ENCODE peak calls at places on chromosomes 1 and 21, in six cellular contexts. One of them, this sample, is unnamed.

GRCh38 chr1:226557424-226557823 is 8.9 kb downstream of the STUM start:
- DNase-seq in stomach: no peak
- DNase-seq in H1: no peak
- DNase-seq in SK-N-SH: no peak
- DNase-seq in K562: no peak
- DNase-seq in transverse colon: no peak
- DNase-seq in this sample: no peak

GRCh38 chr1:118116909-118117308 is 68.1 kb downstream of the SPAG17 start:
- DNase-seq in stomach: no peak
- DNase-seq in K562: no peak
- DNase-seq in H1: no peak
- DNase-seq in SK-N-SH: no peak
- DNase-seq in transverse colon: no peak
- DNase-seq in this sample: no peak

GRCh38 chr1:60874703-60875102 is 207.7 kb upstream of the NFIA start:
- DNase-seq in K562: peak
- DNase-seq in H1: no peak
- DNase-seq in transverse colon: no peak
- DNase-seq in stomach: no peak
- DNase-seq in SK-N-SH: no peak
- DNase-seq in this sample: no peak

GRCh38 chr1:158506369-158506987 is 34.5 kb downstream of the OR10R2 start:
- DNase-seq in transverse colon: peak
- DNase-seq in K562: peak
- DNase-seq in H1: peak
- DNase-seq in stomach: no peak
- DNase-seq in SK-N-SH: peak
- DNase-seq in this sample: no peak

GRCh38 chr1:173660306-173660705 is 9.3 kb downstream of the ANKRD45 start:
- DNase-seq in H1: no peak
- DNase-seq in transverse colon: no peak
- DNase-seq in SK-N-SH: no peak
- DNase-seq in K562: no peak
- DNase-seq in stomach: no peak
- DNase-seq in this sample: no peak

GRCh38 chr21:45309069-45309521 is 21.4 kb upstream of the POFUT2 start:
- DNase-seq in H1: peak
- DNase-seq in K562: peak
- DNase-seq in transverse colon: peak
- DNase-seq in stomach: peak
- DNase-seq in SK-N-SH: peak
- DNase-seq in this sample: no peak

GRCh38 chr1:77354996-77355395 is 73.2 kb downstream of the AK5 start:
- DNase-seq in SK-N-SH: no peak
- DNase-seq in transverse colon: no peak
- DNase-seq in stomach: no peak
- DNase-seq in H1: no peak
- DNase-seq in K562: no peak
- DNase-seq in this sample: no peak

GRCh38 chr1:67688526-67689219 is 3.7 kb downstream of the GADD45A start:
- DNase-seq in transverse colon: no peak
- DNase-seq in stomach: no peak
- DNase-seq in SK-N-SH: no peak
- DNase-seq in K562: peak
- DNase-seq in H1: no peak
- DNase-seq in this sample: no peak

GRCh38 chr1:102089791-102090190 is 93.1 kb upstream of the OLFM3 start:
- DNase-seq in SK-N-SH: no peak
- DNase-seq in H1: no peak
- DNase-seq in stomach: no peak
- DNase-seq in K562: no peak
- DNase-seq in transverse colon: no peak
- DNase-seq in this sample: no peak

GRCh38 chr1:207745839-207746767 is 5.8 kb upstream of the CD46 start:
- DNase-seq in H1: no peak
- DNase-seq in transverse colon: no peak
- DNase-seq in K562: peak
- DNase-seq in SK-N-SH: no peak
- DNase-seq in stomach: no peak
- DNase-seq in this sample: no peak

GRCh38 chr1:53931523-53931922 is 14.0 kb downstream of the IFT25 start:
- DNase-seq in H1: no peak
- DNase-seq in SK-N-SH: no peak
- DNase-seq in K562: no peak
- DNase-seq in stomach: no peak
- DNase-seq in transverse colon: no peak
- DNase-seq in this sample: no peak

GRCh38 chr21:45128613-45129226 is 54.3 kb downstream of the ADARB1 start:
- DNase-seq in H1: peak
- DNase-seq in SK-N-SH: peak
- DNase-seq in K562: no peak
- DNase-seq in stomach: peak
- DNase-seq in transverse colon: peak
- DNase-seq in this sample: no peak

GRCh38 chr1:244074559-244075171 is 23.6 kb downstream of the ZBTB18 start:
- DNase-seq in transverse colon: peak
- DNase-seq in H1: no peak
- DNase-seq in stomach: peak
- DNase-seq in K562: no peak
- DNase-seq in SK-N-SH: no peak
- DNase-seq in this sample: no peak

GRCh38 chr1:58017641-58018040 is 528.9 kb downstream of the OMA1 start:
- DNase-seq in transverse colon: no peak
- DNase-seq in K562: no peak
- DNase-seq in stomach: no peak
- DNase-seq in SK-N-SH: no peak
- DNase-seq in H1: no peak
- DNase-seq in this sample: no peak

GRCh38 chr1:199551967-199552565 is 475.4 kb upstream of the NR5A2 start:
- DNase-seq in SK-N-SH: peak
- DNase-seq in transverse colon: peak
- DNase-seq in K562: peak
- DNase-seq in stomach: no peak
- DNase-seq in H1: no peak
- DNase-seq in this sample: no peak

GRCh38 chr1:236421850-236422516 is 27.9 kb downstream of the EDARADD start:
- DNase-seq in transverse colon: no peak
- DNase-seq in H1: no peak
- DNase-seq in K562: no peak
- DNase-seq in SK-N-SH: no peak
- DNase-seq in stomach: no peak
- DNase-seq in this sample: no peak

GRCh38 chr1:81664341-81664740 is 136.4 kb upstream of the ADGRL2 start:
- DNase-seq in H1: no peak
- DNase-seq in K562: no peak
- DNase-seq in transverse colon: no peak
- DNase-seq in stomach: no peak
- DNase-seq in SK-N-SH: no peak
- DNase-seq in this sample: no peak

GRCh38 chr1:39178541-39179431 is 25.7 kb upstream of the MACF1 start:
- DNase-seq in SK-N-SH: no peak
- DNase-seq in K562: peak
- DNase-seq in H1: no peak
- DNase-seq in stomach: no peak
- DNase-seq in transverse colon: no peak
- DNase-seq in this sample: no peak

GRCh38 chr1:40162791-40163441 is 1.7 kb downstream of the RLF start:
- DNase-seq in transverse colon: no peak
- DNase-seq in stomach: no peak
- DNase-seq in K562: peak
- DNase-seq in H1: no peak
- DNase-seq in SK-N-SH: peak
- DNase-seq in this sample: no peak

GRCh38 chr1:167666416-167666815 is 36.4 kb downstream of the RCSD1 start:
- DNase-seq in stomach: no peak
- DNase-seq in transverse colon: no peak
- DNase-seq in K562: no peak
- DNase-seq in SK-N-SH: no peak
- DNase-seq in H1: no peak
- DNase-seq in this sample: no peak

GRCh38 chr1:162117039-162117816 is 47.7 kb downstream of the NOS1AP start:
- DNase-seq in SK-N-SH: peak
- DNase-seq in K562: no peak
- DNase-seq in stomach: no peak
- DNase-seq in transverse colon: no peak
- DNase-seq in H1: no peak
- DNase-seq in this sample: peak

GRCh38 chr1:157133431-157133830 is 4.8 kb downstream of the ETV3 start:
- DNase-seq in SK-N-SH: no peak
- DNase-seq in H1: no peak
- DNase-seq in transverse colon: no peak
- DNase-seq in K562: no peak
- DNase-seq in stomach: no peak
- DNase-seq in this sample: no peak

GRCh38 chr1:155085504-155086181 is 7.0 kb downstream of the EFNA3 start:
- DNase-seq in SK-N-SH: peak
- DNase-seq in transverse colon: peak
- DNase-seq in H1: no peak
- DNase-seq in K562: peak
- DNase-seq in stomach: peak
- DNase-seq in this sample: no peak

GRCh38 chr1:229094476-229095311 is 176.2 kb upstream of the RAB4A start:
- DNase-seq in K562: no peak
- DNase-seq in stomach: no peak
- DNase-seq in H1: no peak
- DNase-seq in transverse colon: no peak
- DNase-seq in SK-N-SH: no peak
- DNase-seq in this sample: no peak

GRCh38 chr1:84300991-84301758 is at the start of gene SAMD13:
- DNase-seq in SK-N-SH: peak
- DNase-seq in H1: no peak
- DNase-seq in transverse colon: peak
- DNase-seq in K562: peak
- DNase-seq in stomach: peak
- DNase-seq in this sample: no peak
- TF ChIP-seq EP300 in SK-N-SH: peak
- TF ChIP-seq EP300 in H1: no peak
- TF ChIP-seq EP300 in transverse colon: peak
- TF ChIP-seq EP300 in K562: peak
- TF ChIP-seq EP300 in stomach: no peak
- TF ChIP-seq EP300 in this sample: no peak

DNA sequence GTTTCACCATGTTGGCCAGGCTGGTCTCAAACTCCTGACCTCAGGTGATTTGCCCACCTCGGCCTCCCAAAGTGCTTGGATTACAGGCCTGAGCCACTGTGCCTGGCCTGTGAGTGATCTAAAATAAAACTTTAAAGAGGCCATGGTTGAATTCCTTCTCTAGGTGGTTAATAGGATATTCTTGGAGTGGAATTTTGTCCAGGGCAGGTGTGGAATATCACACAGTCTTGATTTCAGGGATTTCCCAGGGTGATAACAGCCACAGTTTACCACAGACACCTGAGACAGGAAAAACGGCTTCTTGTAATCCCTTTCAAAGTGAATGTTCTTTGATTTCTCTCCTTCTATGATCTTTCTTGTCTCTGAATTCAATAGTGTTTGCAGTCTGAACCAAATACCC is 32.1 kb upstream of the C1orf21 start:
- DNase-seq in transverse colon: no peak
- DNase-seq in H1: no peak
- DNase-seq in K562: no peak
- DNase-seq in SK-N-SH: no peak
- DNase-seq in stomach: no peak
- DNase-seq in this sample: no peak
- TF ChIP-seq POLR2AphosphoS5 in transverse colon: no peak
- TF ChIP-seq POLR2AphosphoS5 in H1: no peak
- TF ChIP-seq POLR2AphosphoS5 in K562: no peak
- TF ChIP-seq POLR2AphosphoS5 in SK-N-SH: no peak
- TF ChIP-seq POLR2AphosphoS5 in stomach: no peak
- TF ChIP-seq POLR2AphosphoS5 in this sample: no peak

GRCh38 chr1:245603311-245603865 is 448.6 kb downstream of the KIF26B start:
- DNase-seq in transverse colon: no peak
- DNase-seq in H1: no peak
- DNase-seq in SK-N-SH: no peak
- DNase-seq in K562: no peak
- DNase-seq in stomach: no peak
- DNase-seq in this sample: no peak

GRCh38 chr1:245599413-245600174 is 444.8 kb downstream of the KIF26B start:
- DNase-seq in SK-N-SH: no peak
- DNase-seq in transverse colon: no peak
- DNase-seq in H1: no peak
- DNase-seq in K562: no peak
- DNase-seq in stomach: no peak
- DNase-seq in this sample: no peak

GRCh38 chr1:245600658-245601057 is 445.9 kb downstream of the KIF26B start:
- DNase-seq in SK-N-SH: no peak
- DNase-seq in transverse colon: no peak
- DNase-seq in K562: no peak
- DNase-seq in H1: no peak
- DNase-seq in stomach: no peak
- DNase-seq in this sample: no peak

GRCh38 chr1:245598524-245599310 is 443.9 kb downstream of the KIF26B start:
- DNase-seq in transverse colon: no peak
- DNase-seq in K562: no peak
- DNase-seq in SK-N-SH: no peak
- DNase-seq in stomach: no peak
- DNase-seq in H1: no peak
- DNase-seq in this sample: no peak
- H3K27ac ChIP-seq in transverse colon: peak
- H3K27ac ChIP-seq in K562: no peak
- H3K27ac ChIP-seq in SK-N-SH: peak
- H3K27ac ChIP-seq in stomach: no peak
- H3K27ac ChIP-seq in H1: no peak
- H3K27ac ChIP-seq in this sample: no peak

GRCh38 chr1:116299248-116299647 is 73.8 kb upstream of the ATP1A1 start:
- DNase-seq in SK-N-SH: no peak
- DNase-seq in K562: no peak
- DNase-seq in stomach: no peak
- DNase-seq in H1: no peak
- DNase-seq in transverse colon: no peak
- DNase-seq in this sample: no peak

GRCh38 chr1:116297495-116298212 is 75.4 kb upstream of the ATP1A1 start:
- DNase-seq in stomach: no peak
- DNase-seq in K562: no peak
- DNase-seq in SK-N-SH: no peak
- DNase-seq in transverse colon: no peak
- DNase-seq in H1: no peak
- DNase-seq in this sample: peak

GRCh38 chr1:116302281-116302680 is 70.8 kb upstream of the ATP1A1 start:
- DNase-seq in H1: no peak
- DNase-seq in SK-N-SH: no peak
- DNase-seq in stomach: no peak
- DNase-seq in K562: no peak
- DNase-seq in transverse colon: no peak
- DNase-seq in this sample: peak

GRCh38 chr1:116292929-116293725 is 79.9 kb upstream of the ATP1A1 start:
- DNase-seq in K562: no peak
- DNase-seq in transverse colon: no peak
- DNase-seq in H1: no peak
- DNase-seq in stomach: no peak
- DNase-seq in SK-N-SH: no peak
- DNase-seq in this sample: peak

DNA sequence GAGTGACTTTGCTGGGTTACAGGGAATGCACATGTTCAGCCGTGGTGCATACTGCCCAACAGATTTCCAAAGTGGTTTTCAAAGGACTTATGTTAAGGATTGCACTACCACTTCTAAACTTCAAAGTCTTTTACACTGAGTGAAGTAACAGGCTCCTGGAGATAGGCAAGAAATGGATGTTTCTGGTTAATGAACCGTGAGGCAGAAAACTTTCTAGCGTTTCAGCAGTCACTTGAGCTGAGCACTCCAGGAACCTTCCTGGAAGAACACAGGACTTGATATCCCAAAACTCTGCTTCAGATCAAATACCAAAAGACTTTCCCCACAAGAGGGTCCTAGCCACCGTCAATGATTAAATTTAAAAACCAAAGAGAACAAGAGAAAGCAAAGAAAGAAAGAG is 74.3 kb upstream of the ATP1A1 start:
- DNase-seq in transverse colon: no peak
- DNase-seq in K562: no peak
- DNase-seq in SK-N-SH: no peak
- DNase-seq in H1: no peak
- DNase-seq in stomach: no peak
- DNase-seq in this sample: peak
- TF ChIP-seq EP300 in transverse colon: no peak
- TF ChIP-seq EP300 in K562: no peak
- TF ChIP-seq EP300 in SK-N-SH: no peak
- TF ChIP-seq EP300 in H1: no peak
- TF ChIP-seq EP300 in stomach: no peak
- TF ChIP-seq EP300 in this sample: no peak